ENCODE peak calls at places on chromosomes 5 and 9, in six cellular contexts. One of them, this sample, is unnamed.

GRCh38 chr9:15155826-15156225 is 151.2 kb downstream of the TTC39B start:
- DNase-seq in stimulated activated naive CD8-positive, alpha-beta T cell treated with anti-CD3 and anti-CD28 coated beads, Interleukin-15, amount 100 ng/mL, for 72 hours: no peak
- DNase-seq in hepatic stellate cell: no peak
- DNase-seq in NCI-H1092: no peak
- DNase-seq in foreskin fibroblast: no peak
- DNase-seq in SK-N-MC: no peak
- DNase-seq in this sample: no peak

GRCh38 chr5:136802382-136802781 is 437.0 kb upstream of the TRPC7 start:
- DNase-seq in SK-N-MC: no peak
- DNase-seq in stimulated activated naive CD8-positive, alpha-beta T cell treated with anti-CD3 and anti-CD28 coated beads, Interleukin-15, amount 100 ng/mL, for 72 hours: no peak
- DNase-seq in hepatic stellate cell: no peak
- DNase-seq in NCI-H1092: peak
- DNase-seq in foreskin fibroblast: no peak
- DNase-seq in this sample: no peak

GRCh38 chr5:125134216-125135081 is 388.0 kb upstream of the ZNF608 start:
- DNase-seq in foreskin fibroblast: peak
- DNase-seq in hepatic stellate cell: peak
- DNase-seq in stimulated activated naive CD8-positive, alpha-beta T cell treated with anti-CD3 and anti-CD28 coated beads, Interleukin-15, amount 100 ng/mL, for 72 hours: no peak
- DNase-seq in SK-N-MC: no peak
- DNase-seq in NCI-H1092: no peak
- DNase-seq in this sample: no peak

GRCh38 chr9:130535818-130536521 is 43.4 kb upstream of the FUBP3 start:
- DNase-seq in NCI-H1092: peak
- DNase-seq in stimulated activated naive CD8-positive, alpha-beta T cell treated with anti-CD3 and anti-CD28 coated beads, Interleukin-15, amount 100 ng/mL, for 72 hours: no peak
- DNase-seq in hepatic stellate cell: peak
- DNase-seq in SK-N-MC: no peak
- DNase-seq in foreskin fibroblast: peak
- DNase-seq in this sample: no peak

GRCh38 chr9:98550206-98550820 is 158.4 kb downstream of the GABBR2 start:
- DNase-seq in foreskin fibroblast: no peak
- DNase-seq in hepatic stellate cell: no peak
- DNase-seq in NCI-H1092: no peak
- DNase-seq in stimulated activated naive CD8-positive, alpha-beta T cell treated with anti-CD3 and anti-CD28 coated beads, Interleukin-15, amount 100 ng/mL, for 72 hours: no peak
- DNase-seq in SK-N-MC: no peak
- DNase-seq in this sample: no peak

GRCh38 chr5:150317048-150318003 is 14.6 kb upstream of the ARSI start:
- DNase-seq in foreskin fibroblast: peak
- DNase-seq in stimulated activated naive CD8-positive, alpha-beta T cell treated with anti-CD3 and anti-CD28 coated beads, Interleukin-15, amount 100 ng/mL, for 72 hours: no peak
- DNase-seq in SK-N-MC: no peak
- DNase-seq in hepatic stellate cell: peak
- DNase-seq in NCI-H1092: no peak
- DNase-seq in this sample: no peak

GRCh38 chr5:38718874-38719391 is 126.9 kb upstream of the OSMR start:
- DNase-seq in hepatic stellate cell: no peak
- DNase-seq in stimulated activated naive CD8-positive, alpha-beta T cell treated with anti-CD3 and anti-CD28 coated beads, Interleukin-15, amount 100 ng/mL, for 72 hours: no peak
- DNase-seq in foreskin fibroblast: no peak
- DNase-seq in NCI-H1092: no peak
- DNase-seq in SK-N-MC: peak
- DNase-seq in this sample: no peak

GRCh38 chr5:179553875-179554274 is 3.5 kb downstream of the RUFY1 start:
- DNase-seq in stimulated activated naive CD8-positive, alpha-beta T cell treated with anti-CD3 and anti-CD28 coated beads, Interleukin-15, amount 100 ng/mL, for 72 hours: no peak
- DNase-seq in hepatic stellate cell: peak
- DNase-seq in foreskin fibroblast: peak
- DNase-seq in NCI-H1092: no peak
- DNase-seq in SK-N-MC: no peak
- DNase-seq in this sample: no peak

GRCh38 chr5:131679911-131680310 is 44.9 kb upstream of the RAPGEF6 start:
- DNase-seq in stimulated activated naive CD8-positive, alpha-beta T cell treated with anti-CD3 and anti-CD28 coated beads, Interleukin-15, amount 100 ng/mL, for 72 hours: no peak
- DNase-seq in hepatic stellate cell: no peak
- DNase-seq in foreskin fibroblast: peak
- DNase-seq in SK-N-MC: no peak
- DNase-seq in NCI-H1092: no peak
- DNase-seq in this sample: no peak

GRCh38 chr5:124963236-124963929 is 216.9 kb upstream of the ZNF608 start:
- DNase-seq in SK-N-MC: peak
- DNase-seq in foreskin fibroblast: peak
- DNase-seq in stimulated activated naive CD8-positive, alpha-beta T cell treated with anti-CD3 and anti-CD28 coated beads, Interleukin-15, amount 100 ng/mL, for 72 hours: no peak
- DNase-seq in NCI-H1092: no peak
- DNase-seq in hepatic stellate cell: peak
- DNase-seq in this sample: no peak

GRCh38 chr5:39014544-39014943 is 59.7 kb downstream of the RICTOR start:
- DNase-seq in hepatic stellate cell: peak
- DNase-seq in stimulated activated naive CD8-positive, alpha-beta T cell treated with anti-CD3 and anti-CD28 coated beads, Interleukin-15, amount 100 ng/mL, for 72 hours: no peak
- DNase-seq in SK-N-MC: no peak
- DNase-seq in NCI-H1092: no peak
- DNase-seq in foreskin fibroblast: peak
- DNase-seq in this sample: no peak

GRCh38 chr9:23587903-23588302 is 238.1 kb downstream of the ELAVL2 start:
- DNase-seq in NCI-H1092: no peak
- DNase-seq in stimulated activated naive CD8-positive, alpha-beta T cell treated with anti-CD3 and anti-CD28 coated beads, Interleukin-15, amount 100 ng/mL, for 72 hours: no peak
- DNase-seq in hepatic stellate cell: no peak
- DNase-seq in SK-N-MC: no peak
- DNase-seq in foreskin fibroblast: no peak
- DNase-seq in this sample: no peak

GRCh38 chr9:36803951-36804350 is 230.1 kb downstream of the PAX5 start:
- DNase-seq in stimulated activated naive CD8-positive, alpha-beta T cell treated with anti-CD3 and anti-CD28 coated beads, Interleukin-15, amount 100 ng/mL, for 72 hours: no peak
- DNase-seq in SK-N-MC: no peak
- DNase-seq in foreskin fibroblast: no peak
- DNase-seq in hepatic stellate cell: no peak
- DNase-seq in NCI-H1092: no peak
- DNase-seq in this sample: no peak